ENCODE peak calls at places on chromosomes 5 and 9, in four cellular contexts. J is aorta; D is right lobe of liver; M is stimulated activated CD8-positive, alpha-beta memory T cell treated with anti-CD3 and anti-CD28 coated beads, Interleukin-7, amount 100 ng/mL, for 24 hours. E is an unnamed sample.

GRCh38 chr9:127572961-127573727 is 38.9 kb upstream of the STXBP1 start:
- DNase-seq in M (no peak), J (no peak), D (no peak), E (no peak)

GRCh38 chr9:127971357-127972315 is 9.2 kb downstream of the EEIG1 start:
- DNase-seq in D (no peak), M (no peak), J (peak), E (no peak)

GRCh38 chr5:113199122-113199905 is 222.7 kb downstream of the DCP2 start:
- DNase-seq in D (no peak), J (no peak), M (no peak), E (no peak)

GRCh38 chr5:61332369-61332745 is 299 bp downstream of the ZSWIM6 start:
- DNase-seq in M (no peak), D (peak), J (peak), E (peak)

GRCh38 chr5:135565691-135566421 is 12.9 kb downstream of the CXCL14 start:
- DNase-seq in J (peak), M (peak), D (peak), E (peak)

GRCh38 chr5:81768960-81769452 is 18.1 kb upstream of the SSBP2 start:
- DNase-seq in M (no peak), J (no peak), D (no peak), E (no peak)

GRCh38 chr9:21559402-21560280 is 77.5 kb upstream of the IFNE start:
- DNase-seq in J (peak), D (peak), M (no peak), E (peak)

GRCh38 chr9:90645721-90646120 is 3.1 kb upstream of the DIRAS2 start:
- DNase-seq in J (no peak), M (no peak), D (no peak), E (no peak)

E was measured in left lung.